ENCODE peak calls at places on chromosomes 16 and 17, in five cellular contexts. P is spleen, K is breast epithelium, W is endothelial cell of umbilical vein, Z is GM12878. O is an unnamed sample.

GRCh38 chr17:40464392-40464855 is 21.2 kb downstream of the IGFBP4 start:
- DNase-seq in P (no peak), K (no peak), W (no peak), Z (no peak), O (no peak)

GRCh38 chr17:36628576-36628975 is 27.2 kb downstream of the MRM1 start:
- DNase-seq in P (no peak), K (no peak), W (no peak), Z (no peak), O (no peak)

GRCh38 chr17:59851431-59852375 is 41.0 kb downstream of the TUBD1 start:
- DNase-seq in P (no peak), K (peak; percentile 69), W (no peak), Z (no peak), O (no peak)

GRCh38 chr16:80803341-80804060 is 897 bp downstream of the CDYL2 start:
- DNase-seq in P (peak; percentile 87), K (no peak), W (peak; percentile 36), Z (no peak), O (no peak)

GRCh38 chr17:62968445-62968923 is 2.4 kb downstream of the TANC2 start:
- DNase-seq in P (no peak), K (no peak), W (peak; percentile 90), Z (peak; percentile 24), O (peak; percentile 82)

GRCh38 chr17:48510761-48511604 is 19.8 kb downstream of the HOXB1 start:
- DNase-seq in P (no peak), K (no peak), W (no peak), Z (peak; percentile 73), O (peak; percentile 23)

GRCh38 chr16:76941091-76941490 is 249.9 kb upstream of the MON1B start:
- DNase-seq in P (no peak), K (no peak), W (no peak), Z (no peak), O (no peak)

GRCh38 chr17:79811888-79812205 is 15.0 kb upstream of the CBX8 start:
- DNase-seq in P (no peak), K (no peak), W (no peak), Z (no peak), O (no peak)

GRCh38 chr16:964696-965395 is 5.9 kb downstream of the LMF1 start:
- DNase-seq in P (peak; percentile 77), K (no peak), W (no peak), Z (no peak), O (no peak)

GRCh38 chr17:1592751-1593629 is 30.4 kb upstream of the PITPNA start:
- DNase-seq in P (peak; percentile 92), K (no peak), W (peak; percentile 13), Z (peak; percentile 57), O (peak; percentile 47)

GRCh38 chr17:16415031-16415924 is at the start of gene TRPV2:
- DNase-seq in P (peak; percentile 94), K (no peak), W (no peak), Z (peak; percentile 60), O (no peak)

GRCh38 chr16:13429411-13429810 is 490.5 kb upstream of the ERCC4 start:
- DNase-seq in P (no peak), K (no peak), W (no peak), Z (no peak), O (no peak)

GRCh38 chr16:56742030-56742984 is 12.4 kb downstream of the NUP93 start:
- DNase-seq in P (no peak), K (no peak), W (peak; percentile 49), Z (no peak), O (peak; percentile 58)

GRCh38 chr17:57552114-57552601 is 192.9 kb downstream of the CCDC182 start:
- DNase-seq in P (peak; percentile 86), K (no peak), W (no peak), Z (no peak), O (no peak)

GRCh38 chr17:16435951-16436886 is 20.8 kb downstream of the TRPV2 start:
- DNase-seq in P (no peak), K (no peak), W (no peak), Z (no peak), O (no peak)

GRCh38 chr17:77556408-77557068 is 402.0 kb upstream of the TNRC6C start:
- DNase-seq in P (no peak), K (no peak), W (no peak), Z (no peak), O (no peak)

GRCh38 chr17:61463068-61463980 is 11.1 kb downstream of the TBX4 start:
- DNase-seq in P (peak; percentile 60), K (no peak), W (no peak), Z (no peak), O (no peak)

GRCh38 chr17:57534863-57535651 is 210.0 kb downstream of the CCDC182 start:
- DNase-seq in P (no peak), K (peak; percentile 66), W (no peak), Z (no peak), O (no peak)

GRCh38 chr17:74860999-74861553 is 1.4 kb upstream of the GRIN2C start:
- DNase-seq in P (no peak), K (no peak), W (no peak), Z (no peak), O (no peak)

DNA sequence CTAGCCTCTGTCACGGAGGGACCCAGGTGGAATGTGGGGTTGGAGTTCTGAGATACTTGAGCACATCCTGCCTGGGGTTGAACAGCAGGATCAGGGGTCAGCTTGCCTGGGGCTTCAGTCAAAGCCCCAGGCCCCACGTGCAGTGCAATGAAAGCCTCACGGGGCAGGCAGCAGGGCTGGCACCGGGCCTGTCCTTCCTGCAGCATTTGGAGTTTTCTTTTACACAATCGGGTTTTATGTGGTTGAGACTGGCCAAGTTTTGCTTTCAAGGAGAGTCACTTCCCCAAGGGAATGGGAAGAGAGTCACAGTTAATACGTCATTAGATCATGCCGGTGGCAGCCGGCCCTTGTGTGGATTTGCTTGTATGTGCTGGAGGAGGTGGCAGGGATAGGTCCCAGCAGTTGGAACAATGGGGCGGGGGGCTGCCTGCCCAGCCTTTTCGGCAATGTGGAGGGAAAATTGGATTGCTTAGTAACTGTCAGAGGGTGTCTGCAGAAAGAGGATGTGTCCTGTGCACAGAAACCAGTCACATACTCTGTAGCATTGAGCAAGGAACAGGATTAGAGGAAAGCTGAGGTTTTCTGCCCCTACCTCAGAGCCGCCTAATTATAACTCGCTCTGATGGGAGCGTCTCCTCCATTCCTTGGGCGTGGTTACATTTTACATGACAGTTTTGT is 4.5 kb downstream of the RMI2 start:
- DNase-seq in P (no peak), K (no peak), W (peak; percentile 31), Z (no peak), O (peak; percentile 65)
- TF ChIP-seq POLR2AphosphoS5 in P (peak; percentile 56), K (no peak), W (no peak), Z (no peak), O (peak; percentile 49)

GRCh38 chr16:88810166-88810867 is 1.4 kb downstream of the APRT start:
- DNase-seq in P (no peak), K (no peak), W (no peak), Z (no peak), O (peak; percentile 68)
- H3K27ac ChIP-seq in P (peak overlapping the region; percentile 96), K (peak overlapping the region; percentile 92), W (no peak overlapping the region), Z (peak overlapping the region; percentile 95), O (peak overlapping the region; percentile 93)

GRCh38 chr16:67834242-67834614 is 7.9 kb upstream of the THAP11 start:
- DNase-seq in P (no peak), K (no peak), W (no peak), Z (no peak), O (no peak)
- H3K4me3 ChIP-seq in P (peak overlapping the region; percentile 52), K (peak overlapping the region; percentile 92), W (no peak overlapping the region), Z (peak overlapping the region; percentile 91), O (peak overlapping the region; percentile 72)

GRCh38 chr16:84234656-84235285 is 5.0 kb downstream of the KCNG4 start:
- DNase-seq in P (no peak), K (no peak), W (no peak), Z (no peak), O (no peak)
- TF ChIP-seq POLR2AphosphoS5 in P (no peak), K (no peak), W (no peak), Z (no peak), O (no peak)

DNA sequence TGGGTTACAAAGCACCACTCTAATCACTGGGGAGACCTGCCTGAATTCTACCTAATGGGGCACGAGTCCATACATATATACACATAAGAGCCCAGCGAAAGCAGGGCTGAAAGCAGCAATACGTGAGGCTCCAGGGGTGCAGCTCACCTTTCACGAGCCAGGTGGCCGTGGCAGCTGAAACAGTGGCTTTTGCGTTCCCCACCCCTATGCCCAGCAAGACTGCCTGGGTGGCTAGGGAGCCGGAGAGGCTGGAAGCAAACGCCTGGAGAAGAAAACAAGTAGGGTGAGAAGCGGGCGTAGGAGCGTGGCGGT is 618 bp downstream of the RUSF1 start:
- DNase-seq in P (no peak), K (no peak), W (no peak), Z (no peak), O (no peak)
- H3K27ac ChIP-seq in P (peak overlapping the region; percentile 93), K (peak overlapping the region; percentile 96), W (peak overlapping the region; percentile 82), Z (peak overlapping the region; percentile 92), O (peak overlapping the region; percentile 92)

GRCh38 chr16:27154573-27155521 is 48.5 kb upstream of the KDM8 start:
- DNase-seq in P (peak; percentile 90), K (no peak), W (peak; percentile 38), Z (no peak), O (peak; percentile 67)
- H3K4me3 ChIP-seq in P (no peak overlapping the region), K (no peak overlapping the region), W (no peak overlapping the region), Z (no peak overlapping the region), O (no peak overlapping the region)

DNA sequence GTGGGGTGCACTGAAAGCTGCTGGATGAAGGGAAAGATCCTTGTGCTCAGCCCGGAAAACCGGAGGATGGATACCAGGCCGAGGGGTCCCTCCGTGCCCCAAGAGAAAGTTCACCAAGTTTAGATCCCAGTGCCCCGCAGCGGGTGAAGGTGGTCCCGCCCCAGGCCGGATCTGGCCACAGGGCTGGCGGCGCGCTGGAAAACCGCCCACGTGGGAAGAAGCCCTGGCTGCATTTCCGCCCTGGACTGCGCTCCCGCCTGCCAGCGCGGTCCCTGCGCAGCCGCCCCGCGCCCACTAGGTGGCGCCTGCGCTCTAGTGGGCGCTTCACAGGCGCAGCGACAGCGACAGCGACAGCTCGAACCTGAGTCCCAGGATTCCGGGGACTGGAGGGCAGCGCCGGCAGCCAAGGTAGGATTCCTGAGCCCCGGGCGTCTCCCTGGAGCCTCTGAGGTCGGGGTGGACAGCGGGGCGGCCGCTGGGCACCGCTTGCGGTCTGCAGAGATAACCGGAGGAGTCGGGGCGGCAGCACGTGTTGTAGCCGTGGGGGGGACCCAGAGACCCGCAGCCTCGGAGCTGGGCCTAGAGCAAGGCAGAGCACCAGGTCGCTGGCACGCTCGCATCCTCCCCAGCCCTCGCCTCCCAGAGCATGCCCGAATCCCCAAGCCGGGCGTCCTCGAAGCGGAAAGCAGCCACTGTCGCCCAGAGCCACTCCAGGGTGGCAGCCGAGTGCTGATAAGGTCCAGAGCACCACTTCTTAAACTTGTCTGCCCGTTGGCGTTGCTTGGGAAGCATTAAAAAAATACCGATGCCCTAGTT is at the start of gene CHD9:
- DNase-seq in P (peak; percentile 95), K (peak; percentile 68), W (peak; percentile 87), Z (peak; percentile 56), O (peak; percentile 80)
- TF ChIP-seq POLR2AphosphoS5 in P (peak; percentile 77), K (peak; percentile 65), W (peak; percentile 92), Z (peak; percentile 40), O (peak; percentile 61)